ENCODE peak calls at places on chromosome 11, in seven cellular contexts. One of them, this sample, is unnamed.

GRCh38 chr11:68842427-68843051 is 823 bp upstream of the CPT1A start:
- DNase-seq in HepG2: no peak
- DNase-seq in HCT116: no peak
- DNase-seq in GM12878: no peak
- DNase-seq in K562: no peak
- DNase-seq in H1: no peak
- DNase-seq in SK-N-SH: no peak
- DNase-seq in this sample: no peak

GRCh38 chr11:18392434-18393321 is 1.7 kb upstream of the LDHA start:
- DNase-seq in K562: peak; percentile 32
- DNase-seq in H1: no peak
- DNase-seq in HCT116: no peak
- DNase-seq in GM12878: no peak
- DNase-seq in HepG2: no peak
- DNase-seq in SK-N-SH: no peak
- DNase-seq in this sample: no peak

GRCh38 chr11:38667359-38667758 is 2069.3 kb upstream of the RAG2 start:
- DNase-seq in HepG2: no peak
- DNase-seq in HCT116: no peak
- DNase-seq in K562: no peak
- DNase-seq in H1: no peak
- DNase-seq in SK-N-SH: no peak
- DNase-seq in GM12878: no peak
- DNase-seq in this sample: no peak

GRCh38 chr11:68832476-68833176 is 9.1 kb downstream of the CPT1A start:
- DNase-seq in SK-N-SH: peak; percentile 69
- DNase-seq in K562: no peak
- DNase-seq in HCT116: no peak
- DNase-seq in HepG2: no peak
- DNase-seq in H1: no peak
- DNase-seq in GM12878: no peak
- DNase-seq in this sample: peak; percentile 90

GRCh38 chr11:79762271-79762935 is 321.6 kb upstream of the TENM4 start:
- DNase-seq in HepG2: peak; percentile 1
- DNase-seq in GM12878: no peak
- DNase-seq in HCT116: no peak
- DNase-seq in SK-N-SH: no peak
- DNase-seq in H1: no peak
- DNase-seq in K562: no peak
- DNase-seq in this sample: no peak

GRCh38 chr11:11076879-11077278 is 219.0 kb upstream of the ZBED5 start:
- DNase-seq in GM12878: no peak
- DNase-seq in HCT116: no peak
- DNase-seq in SK-N-SH: no peak
- DNase-seq in K562: no peak
- DNase-seq in H1: no peak
- DNase-seq in HepG2: no peak
- DNase-seq in this sample: no peak

GRCh38 chr11:64879226-64879900 is 942 bp upstream of the EHD1 start:
- DNase-seq in H1: no peak
- DNase-seq in SK-N-SH: no peak
- DNase-seq in HCT116: no peak
- DNase-seq in GM12878: no peak
- DNase-seq in K562: no peak
- DNase-seq in HepG2: no peak
- DNase-seq in this sample: no peak

GRCh38 chr11:100761806-100762205 is 74.7 kb downstream of the ARHGAP42 start:
- DNase-seq in GM12878: no peak
- DNase-seq in K562: no peak
- DNase-seq in SK-N-SH: no peak
- DNase-seq in H1: no peak
- DNase-seq in HepG2: no peak
- DNase-seq in HCT116: no peak
- DNase-seq in this sample: no peak

GRCh38 chr11:70054020-70054419 is 24.1 kb upstream of the ANO1 start:
- DNase-seq in HepG2: no peak
- DNase-seq in SK-N-SH: no peak
- DNase-seq in K562: no peak
- DNase-seq in HCT116: no peak
- DNase-seq in GM12878: no peak
- DNase-seq in H1: no peak
- DNase-seq in this sample: no peak

GRCh38 chr11:117992620-117993019 is 6.4 kb downstream of the IL10RA start:
- DNase-seq in GM12878: no peak
- DNase-seq in HepG2: no peak
- DNase-seq in K562: no peak
- DNase-seq in H1: no peak
- DNase-seq in HCT116: no peak
- DNase-seq in SK-N-SH: no peak
- DNase-seq in this sample: no peak

GRCh38 chr11:95897731-95898130 is 26.2 kb downstream of the MTMR2 start:
- DNase-seq in HCT116: no peak
- DNase-seq in HepG2: no peak
- DNase-seq in GM12878: no peak
- DNase-seq in SK-N-SH: no peak
- DNase-seq in H1: no peak
- DNase-seq in K562: no peak
- DNase-seq in this sample: no peak

GRCh38 chr11:8178297-8178696 is 9.5 kb upstream of the RIC3 start:
- DNase-seq in K562: no peak
- DNase-seq in GM12878: no peak
- DNase-seq in SK-N-SH: no peak
- DNase-seq in H1: no peak
- DNase-seq in HCT116: no peak
- DNase-seq in HepG2: no peak
- DNase-seq in this sample: no peak

GRCh38 chr11:46090375-46090774 is 30.9 kb downstream of the PHF21A start:
- DNase-seq in K562: no peak
- DNase-seq in GM12878: no peak
- DNase-seq in HCT116: no peak
- DNase-seq in H1: no peak
- DNase-seq in SK-N-SH: no peak
- DNase-seq in HepG2: no peak
- DNase-seq in this sample: no peak

GRCh38 chr11:71438650-71439049 is 9.5 kb downstream of the DHCR7 start:
- DNase-seq in H1: no peak
- DNase-seq in K562: no peak
- DNase-seq in HepG2: no peak
- DNase-seq in GM12878: no peak
- DNase-seq in SK-N-SH: no peak
- DNase-seq in HCT116: no peak
- DNase-seq in this sample: no peak

GRCh38 chr11:16807306-16807705 is 68.9 kb downstream of the C11orf58 start:
- DNase-seq in GM12878: no peak
- DNase-seq in SK-N-SH: no peak
- DNase-seq in HCT116: no peak
- DNase-seq in K562: no peak
- DNase-seq in H1: no peak
- DNase-seq in HepG2: no peak
- DNase-seq in this sample: no peak

GRCh38 chr11:118643142-118643994 is 36.0 kb downstream of the PHLDB1 start:
- DNase-seq in HCT116: no peak
- DNase-seq in H1: no peak
- DNase-seq in K562: peak; percentile 59
- DNase-seq in GM12878: no peak
- DNase-seq in SK-N-SH: no peak
- DNase-seq in HepG2: no peak
- DNase-seq in this sample: no peak

GRCh38 chr11:124483422-124483821 is 37.9 kb upstream of the OR8B8 start:
- DNase-seq in H1: no peak
- DNase-seq in K562: no peak
- DNase-seq in SK-N-SH: no peak
- DNase-seq in HepG2: no peak
- DNase-seq in HCT116: no peak
- DNase-seq in GM12878: no peak
- DNase-seq in this sample: no peak

DNA sequence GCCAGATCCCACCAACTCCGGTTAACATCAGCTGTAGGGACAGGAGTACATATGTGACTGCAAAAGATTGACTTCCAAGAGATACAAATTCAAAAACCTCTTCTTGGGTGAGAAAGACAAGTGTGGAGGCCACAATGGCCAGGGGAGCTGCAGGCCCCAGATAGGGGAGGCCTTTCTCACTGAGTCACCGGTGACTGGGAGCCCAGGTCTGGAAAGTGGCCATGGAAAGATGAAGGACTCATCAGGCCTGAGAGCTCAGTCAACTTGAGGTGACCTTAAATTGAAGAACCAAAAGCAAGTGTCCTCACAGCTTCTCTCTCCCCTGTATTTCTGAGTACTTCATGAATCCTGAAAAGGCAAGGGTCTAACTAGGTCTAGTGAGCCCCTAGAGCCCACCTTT is 90.4 kb upstream of the CLPB start:
- DNase-seq in SK-N-SH: no peak
- DNase-seq in H1: no peak
- DNase-seq in HCT116: no peak
- DNase-seq in GM12878: no peak
- DNase-seq in K562: peak; percentile 9
- DNase-seq in HepG2: no peak
- DNase-seq in this sample: no peak
- TF ChIP-seq JUND in SK-N-SH: no peak
- TF ChIP-seq JUND in H1: no peak
- TF ChIP-seq JUND in HCT116: no peak
- TF ChIP-seq JUND in GM12878: no peak
- TF ChIP-seq JUND in K562: no peak
- TF ChIP-seq JUND in HepG2: no peak
- TF ChIP-seq JUND in this sample: no peak

DNA sequence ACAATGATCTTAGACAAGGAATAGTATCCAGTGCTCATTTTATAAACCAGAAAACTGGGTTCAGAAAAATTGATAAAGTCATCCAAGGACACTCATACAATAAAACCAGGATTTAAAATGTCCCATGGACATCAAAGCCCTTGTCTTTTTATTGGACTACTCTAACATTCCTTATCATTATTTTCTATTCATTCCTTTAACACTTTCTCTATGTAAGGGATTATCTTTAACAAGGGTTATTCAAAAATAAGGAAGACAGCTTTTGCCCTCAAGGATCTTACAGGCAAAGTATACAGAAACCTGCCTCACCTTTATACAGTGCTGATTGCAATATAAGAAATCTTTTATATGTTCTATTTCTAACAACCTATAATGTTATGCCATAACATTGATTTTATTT is 790.8 kb downstream of the DLG2 start:
- DNase-seq in H1: no peak
- DNase-seq in GM12878: no peak
- DNase-seq in K562: no peak
- DNase-seq in HCT116: no peak
- DNase-seq in SK-N-SH: no peak
- DNase-seq in HepG2: no peak
- DNase-seq in this sample: no peak
- TF ChIP-seq JUND in H1: no peak
- TF ChIP-seq JUND in GM12878: no peak
- TF ChIP-seq JUND in K562: no peak
- TF ChIP-seq JUND in HCT116: no peak
- TF ChIP-seq JUND in SK-N-SH: no peak
- TF ChIP-seq JUND in HepG2: no peak
- TF ChIP-seq JUND in this sample: no peak

DNA sequence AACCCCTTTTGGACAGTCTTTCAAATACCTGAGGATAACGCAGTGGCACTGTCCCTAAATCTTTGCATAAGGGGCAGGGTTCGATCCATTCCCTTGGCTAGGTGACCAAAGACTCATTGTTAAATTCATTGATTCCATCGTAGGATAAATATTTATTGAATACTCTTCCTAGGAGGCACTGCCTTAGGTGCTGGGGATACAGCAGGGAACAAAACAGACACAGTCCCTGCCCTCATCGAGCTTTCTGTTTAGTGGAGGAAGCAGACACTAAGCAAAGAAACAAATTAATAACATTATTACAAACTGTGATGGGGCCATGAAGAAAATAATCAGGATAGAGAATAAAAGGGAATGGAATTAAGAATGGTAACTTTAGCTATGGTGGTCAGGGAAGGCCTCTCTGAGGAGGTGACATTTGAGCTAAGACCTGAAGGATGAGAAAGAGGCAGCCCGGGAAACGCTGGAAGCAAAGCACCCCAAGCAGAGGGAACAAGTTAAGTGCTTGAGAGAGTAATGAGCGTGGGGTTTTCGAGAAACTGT is 689 bp downstream of the B3GAT3 start:
- DNase-seq in GM12878: no peak
- DNase-seq in K562: no peak
- DNase-seq in H1: no peak
- DNase-seq in HCT116: no peak
- DNase-seq in SK-N-SH: no peak
- DNase-seq in HepG2: no peak
- DNase-seq in this sample: no peak
- TF ChIP-seq JUND in GM12878: no peak
- TF ChIP-seq JUND in K562: no peak
- TF ChIP-seq JUND in H1: no peak
- TF ChIP-seq JUND in HCT116: no peak
- TF ChIP-seq JUND in SK-N-SH: no peak
- TF ChIP-seq JUND in HepG2: no peak
- TF ChIP-seq JUND in this sample: no peak

GRCh38 chr11:62921573-62922188 is 518 bp upstream of the CHRM1 start:
- DNase-seq in SK-N-SH: peak; percentile 62
- DNase-seq in H1: no peak
- DNase-seq in HepG2: no peak
- DNase-seq in K562: no peak
- DNase-seq in GM12878: no peak
- DNase-seq in HCT116: no peak
- DNase-seq in this sample: peak; percentile 52

GRCh38 chr11:62923634-62924411 is 2.7 kb upstream of the CHRM1 start:
- DNase-seq in SK-N-SH: no peak
- DNase-seq in HCT116: no peak
- DNase-seq in K562: no peak
- DNase-seq in H1: no peak
- DNase-seq in HepG2: no peak
- DNase-seq in GM12878: peak; percentile 21
- DNase-seq in this sample: peak; percentile 56

GRCh38 chr11:62922189-62922589 is 1.0 kb upstream of the CHRM1 start:
- DNase-seq in HepG2: no peak
- DNase-seq in HCT116: no peak
- DNase-seq in SK-N-SH: no peak
- DNase-seq in GM12878: no peak
- DNase-seq in K562: no peak
- DNase-seq in H1: no peak
- DNase-seq in this sample: no peak

GRCh38 chr11:62921201-62921572 is at the start of gene CHRM1:
- DNase-seq in K562: no peak
- DNase-seq in SK-N-SH: no peak
- DNase-seq in HepG2: no peak
- DNase-seq in H1: no peak
- DNase-seq in GM12878: no peak
- DNase-seq in HCT116: no peak
- DNase-seq in this sample: peak; percentile 52

DNA sequence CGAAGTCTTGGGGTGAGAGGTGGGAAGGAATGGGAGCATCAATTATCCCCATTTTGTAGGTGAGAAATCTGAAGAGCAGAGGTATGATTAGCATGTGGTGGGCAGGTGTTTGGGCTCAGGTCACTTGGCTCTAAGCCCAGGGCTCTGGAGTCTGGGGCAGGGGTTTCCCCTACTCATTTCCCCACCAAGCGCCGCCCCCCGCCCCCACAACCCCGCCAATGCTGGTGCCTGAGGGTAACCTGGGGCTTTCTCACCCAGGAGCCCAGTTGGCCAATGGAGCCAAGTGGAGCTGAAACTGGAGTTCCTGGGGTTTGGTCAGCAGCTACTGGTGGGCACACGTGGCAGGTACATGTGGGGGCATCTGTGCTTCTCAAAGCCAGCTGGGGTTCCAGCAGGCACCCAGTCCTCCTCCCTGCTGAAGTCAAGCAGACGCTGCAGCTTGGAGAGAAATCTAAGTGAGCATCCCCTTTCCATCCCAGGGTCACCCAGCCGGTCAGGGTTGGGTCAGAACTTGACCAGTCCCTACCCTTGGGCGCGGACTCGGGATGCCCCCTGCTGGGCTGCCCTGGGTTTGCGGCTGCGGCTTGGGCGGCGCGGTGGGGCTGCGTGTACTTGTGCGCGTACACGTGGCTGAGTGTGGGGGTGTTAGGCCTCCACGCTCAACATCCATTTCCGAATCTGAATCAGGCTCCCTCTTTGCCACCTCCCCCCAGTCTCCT is 1.6 kb upstream of the CHRM1 start:
- DNase-seq in GM12878: no peak
- DNase-seq in K562: peak; percentile 76
- DNase-seq in HepG2: no peak
- DNase-seq in H1: no peak
- DNase-seq in HCT116: no peak
- DNase-seq in SK-N-SH: no peak
- DNase-seq in this sample: peak; percentile 47
- TF ChIP-seq JUND in GM12878: no peak
- TF ChIP-seq JUND in K562: no peak
- TF ChIP-seq JUND in HepG2: no peak
- TF ChIP-seq JUND in H1: no peak
- TF ChIP-seq JUND in HCT116: no peak
- TF ChIP-seq JUND in SK-N-SH: no peak
- TF ChIP-seq JUND in this sample: no peak